ENCODE peak calls at places on chromosomes 13 and 19, in six cellular contexts. D, I, Z, S, N and O are unnamed samples.

GRCh38 chr19:42316223-42317211 is 3.4 kb downstream of the TMEM145 start:
- DNase-seq in D (no peak), I (peak; percentile 86), Z (no peak), S (peak; percentile 59), N (no peak), O (peak; percentile 82)

GRCh38 chr19:46693760-46694159 is 23.2 kb downstream of the PRKD2 start:
- DNase-seq in D (no peak), I (no peak), Z (no peak), S (no peak), N (no peak), O (no peak)

GRCh38 chr13:49524740-49525501 is 29.2 kb downstream of the PHF11 start:
- DNase-seq in D (no peak), I (no peak), Z (no peak), S (peak; percentile 11), N (no peak), O (no peak)

GRCh38 chr19:39038098-39038497 is 5.7 kb upstream of the FBXO27 start:
- DNase-seq in D (no peak), I (no peak), Z (peak; percentile 77), S (peak; percentile 27), N (no peak), O (no peak)

GRCh38 chr13:48654511-48654910 is 782 bp downstream of the CYSLTR2 start:
- DNase-seq in D (no peak), I (no peak), Z (no peak), S (no peak), N (no peak), O (no peak)

GRCh38 chr13:20960663-20961309 is 58.2 kb upstream of the XPO4 start:
- DNase-seq in D (no peak), I (no peak), Z (no peak), S (no peak), N (no peak), O (no peak)

GRCh38 chr13:113881614-113882265 is 17.9 kb upstream of the GAS6 start:
- DNase-seq in D (peak; percentile 54), I (no peak), Z (no peak), S (peak; percentile 44), N (no peak), O (peak; percentile 90)

GRCh38 chr13:97256343-97256783 is 34.2 kb downstream of the MBNL2 start:
- DNase-seq in D (no peak), I (no peak), Z (peak; percentile 36), S (peak; percentile 50), N (no peak), O (peak; percentile 79)

GRCh38 chr13:33963134-33963533 is 145.2 kb downstream of the RFC3 start:
- DNase-seq in D (no peak), I (no peak), Z (no peak), S (no peak), N (no peak), O (no peak)

GRCh38 chr19:30255783-30256509 is 116.2 kb upstream of the ZNF536 start:
- DNase-seq in D (no peak), I (no peak), Z (no peak), S (no peak), N (no peak), O (no peak)

GRCh38 chr19:33434886-33435705 is 61.6 kb downstream of the CEBPG start:
- DNase-seq in D (no peak), I (peak; percentile 57), Z (no peak), S (no peak), N (no peak), O (no peak)

GRCh38 chr13:49641810-49642291 is 13.5 kb downstream of the ARL11 start:
- DNase-seq in D (peak; percentile 73), I (peak; percentile 84), Z (peak; percentile 37), S (peak; percentile 46), N (no peak), O (no peak)

GRCh38 chr13:111060237-111060919 is 54.7 kb upstream of the ARHGEF7 start:
- DNase-seq in D (no peak), I (no peak), Z (no peak), S (no peak), N (no peak), O (peak; percentile 25)

GRCh38 chr13:48334534-48335127 is 31.1 kb downstream of the RB1 start:
- DNase-seq in D (no peak), I (no peak), Z (no peak), S (no peak), N (no peak), O (no peak)

GRCh38 chr19:54817670-54818536 is 1.6 kb downstream of the KIR3DL1 start:
- DNase-seq in D (no peak), I (no peak), Z (no peak), S (no peak), N (no peak), O (no peak)
- H3K27ac ChIP-seq in D (no peak overlapping the region), I (no peak overlapping the region), Z (no peak overlapping the region), S (no peak overlapping the region), N (no peak overlapping the region), O (no peak overlapping the region)

GRCh38 chr19:15199219-15199651 is 1.6 kb downstream of the NOTCH3 start:
- DNase-seq in D (no peak), I (no peak), Z (no peak), S (no peak), N (no peak), O (no peak)
- H3K27ac ChIP-seq in D (peak overlapping the region; percentile 80), I (no peak overlapping the region), Z (no peak overlapping the region), S (peak overlapping the region; percentile 75), N (no peak overlapping the region), O (peak overlapping the region; percentile 84)

DNA sequence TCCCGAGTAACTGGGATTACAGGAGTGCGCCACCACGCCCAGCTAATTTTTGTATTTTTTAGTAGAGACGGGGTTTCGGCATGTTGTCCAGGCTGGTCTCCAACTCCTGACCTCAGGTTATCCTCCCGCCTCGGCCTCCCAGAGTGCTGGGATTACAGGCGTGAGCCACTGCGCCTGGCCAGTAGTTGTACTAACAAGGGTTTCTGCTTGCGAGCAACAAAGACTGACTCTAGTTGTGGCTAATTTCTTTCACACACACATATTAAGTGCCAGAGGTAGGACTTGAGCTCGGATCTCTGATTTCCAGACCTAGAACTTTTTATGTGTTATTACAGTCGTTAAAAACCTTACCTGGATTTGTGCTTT is 628 bp upstream of the PCCA start:
- DNase-seq in D (no peak), I (no peak), Z (no peak), S (no peak), N (no peak), O (no peak)
- H3K27ac ChIP-seq in D (peak overlapping the region; percentile 78), I (no peak overlapping the region), Z (peak overlapping the region; percentile 66), S (no peak overlapping the region), N (no peak overlapping the region), O (peak overlapping the region; percentile 62)

GRCh38 chr13:42270857-42271215 is 1.1 kb upstream of the AKAP11 start:
- DNase-seq in D (no peak), I (no peak), Z (no peak), S (no peak), N (no peak), O (no peak)
- H3K27ac ChIP-seq in D (peak overlapping the region; percentile 91), I (peak overlapping the region; percentile 94), Z (no peak overlapping the region), S (no peak overlapping the region), N (peak overlapping the region; percentile 91), O (peak overlapping the region; percentile 94)